ENCODE peak calls at places on chromosomes 6 and 20, in six cellular contexts. M, N, J, G, B and U are unnamed samples.

GRCh38 chr6:122494665-122495272 is 23.2 kb upstream of the SERINC1 start:
- DNase-seq in N (no peak), G (peak; percentile 34), B (no peak), M (no peak), J (no peak), U (no peak)

GRCh38 chr20:2817891-2818595 is 1.9 kb downstream of the TMEM239 start:
- DNase-seq in J (peak; percentile 32), M (no peak), B (peak; percentile 53), N (peak; percentile 86), G (no peak), U (no peak)

GRCh38 chr6:75378101-75378500 is 93.5 kb upstream of the TMEM30A start:
- DNase-seq in G (no peak), M (no peak), N (no peak), B (no peak), J (no peak), U (no peak)

GRCh38 chr20:52084727-52085126 is 106.9 kb downstream of the ZFP64 start:
- DNase-seq in B (no peak), J (no peak), M (no peak), G (no peak), N (no peak), U (no peak)

GRCh38 chr6:1634081-1634480 is 24.4 kb downstream of the FOXC1 start:
- DNase-seq in J (no peak), G (no peak), B (no peak), N (no peak), M (no peak), U (no peak)

GRCh38 chr6:29696147-29697129 is 15.5 kb upstream of the ZFP57 start:
- DNase-seq in N (no peak), J (no peak), M (no peak), B (no peak), G (no peak), U (no peak)

GRCh38 chr6:34132486-34133185 is 13.3 kb downstream of the GRM4 start:
- DNase-seq in G (no peak), B (no peak), M (peak; percentile 23), N (no peak), J (peak; percentile 18), U (no peak)

GRCh38 chr6:148177589-148178233 is 164.9 kb upstream of the SASH1 start:
- DNase-seq in M (no peak), N (peak; percentile 71), B (peak; percentile 87), J (peak; percentile 72), G (peak; percentile 69), U (no peak)

GRCh38 chr20:61997891-61998290 is 67.8 kb downstream of the TAF4 start:
- DNase-seq in G (no peak), J (no peak), N (peak; percentile 19), B (no peak), M (no peak), U (no peak)

GRCh38 chr6:165634486-165634885 is 28.6 kb downstream of the PDE10A start:
- DNase-seq in G (no peak), M (no peak), J (no peak), N (no peak), B (no peak), U (no peak)

GRCh38 chr6:165638530-165638929 is 24.5 kb downstream of the PDE10A start:
- DNase-seq in B (no peak), M (no peak), N (no peak), G (no peak), J (no peak), U (no peak)

GRCh38 chr6:165637591-165637990 is 25.4 kb downstream of the PDE10A start:
- DNase-seq in M (no peak), B (no peak), J (no peak), G (no peak), N (no peak), U (no peak)

GRCh38 chr6:165636015-165636414 is 27.0 kb downstream of the PDE10A start:
- DNase-seq in J (no peak), G (no peak), B (no peak), N (no peak), M (no peak), U (no peak)

GRCh38 chr6:165636415-165637048 is 26.5 kb downstream of the PDE10A start:
- DNase-seq in N (no peak), G (no peak), J (no peak), B (no peak), M (no peak), U (no peak)
- H3K27ac ChIP-seq in N (no peak overlapping the region), G (no peak overlapping the region), J (no peak overlapping the region), B (no peak overlapping the region), M (no peak overlapping the region), U (peak overlapping the region; percentile 52)

DNA sequence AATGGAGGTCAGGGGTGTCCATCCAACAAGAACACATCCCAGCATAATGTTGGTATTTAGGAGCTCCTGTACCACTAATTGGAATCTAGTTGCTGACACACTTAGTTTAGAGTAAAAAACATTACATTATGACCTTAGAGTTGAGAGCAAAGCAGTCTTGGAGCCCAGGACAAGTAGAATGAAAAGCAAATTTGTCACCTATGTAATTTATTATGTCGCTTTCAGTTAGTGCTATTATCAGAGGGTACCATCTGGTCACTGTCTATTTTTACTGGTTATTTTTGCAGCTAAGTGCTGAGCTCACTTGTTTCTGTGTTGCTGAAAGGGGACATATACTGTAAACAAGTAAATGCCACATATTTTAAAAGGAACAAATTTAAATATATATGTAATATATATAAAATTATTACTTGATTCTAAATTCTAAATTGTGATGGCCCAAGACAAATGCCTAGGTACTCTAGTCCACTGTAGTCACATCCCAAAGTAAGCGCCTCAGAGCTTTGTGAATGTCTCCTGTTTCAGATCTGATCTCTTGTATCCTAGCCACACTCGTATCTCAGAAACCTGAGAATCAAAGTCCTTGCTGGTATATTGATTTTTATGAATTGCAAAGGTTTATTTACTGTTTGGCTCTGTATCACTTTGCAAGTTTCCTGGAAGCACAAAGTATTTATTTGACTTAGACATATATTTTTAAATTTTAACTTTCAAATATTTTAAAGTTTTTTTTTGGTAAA is 148.6 kb upstream of the MAN1A1 start:
- DNase-seq in J (no peak), G (no peak), N (no peak), M (no peak), B (no peak), U (no peak)
- H3K27ac ChIP-seq in J (no peak overlapping the region), G (no peak overlapping the region), N (no peak overlapping the region), M (no peak overlapping the region), B (no peak overlapping the region), U (no peak overlapping the region)

GRCh38 chr6:47149554-47149953 is 107.4 kb upstream of the ADGRF1 start:
- DNase-seq in G (no peak), J (no peak), B (no peak), M (no peak), N (no peak), U (no peak)
- H3K27ac ChIP-seq in G (no peak overlapping the region), J (no peak overlapping the region), B (no peak overlapping the region), M (no peak overlapping the region), N (no peak overlapping the region), U (no peak overlapping the region)

DNA sequence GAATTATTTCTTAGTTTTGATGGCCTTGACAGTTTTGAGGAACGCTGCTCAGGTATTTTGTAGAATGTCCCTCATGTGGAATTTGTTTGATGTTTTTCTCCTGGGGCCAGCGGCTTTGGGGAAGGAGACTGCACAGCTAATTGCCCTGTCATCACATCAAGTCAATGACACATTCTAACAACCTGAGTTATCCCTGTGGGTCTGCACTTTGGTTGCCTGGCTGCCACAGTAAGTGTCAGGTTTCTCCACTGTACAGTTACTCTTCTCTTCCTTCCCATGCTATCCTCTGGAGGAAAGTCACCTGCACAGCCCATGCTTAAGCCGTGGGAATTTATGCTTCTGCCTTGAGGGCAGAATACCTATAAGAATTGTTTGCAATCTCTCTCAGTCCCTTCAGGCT is 1.4 kb upstream of the TREML4 start:
- DNase-seq in M (no peak), J (no peak), B (no peak), G (no peak), N (no peak), U (no peak)
- H3K27ac ChIP-seq in M (no peak overlapping the region), J (no peak overlapping the region), B (no peak overlapping the region), G (no peak overlapping the region), N (no peak overlapping the region), U (no peak overlapping the region)

GRCh38 chr6:31122803-31123706 is 2.8 kb upstream of the CDSN start:
- DNase-seq in J (peak; percentile 52), M (no peak), G (peak; percentile 41), B (no peak), N (peak; percentile 89), U (peak; percentile 13)
- H3K27ac ChIP-seq in J (peak overlapping the region; percentile 51), M (no peak overlapping the region), G (no peak overlapping the region), B (no peak overlapping the region), N (peak overlapping the region; percentile 36), U (no peak overlapping the region)

DNA sequence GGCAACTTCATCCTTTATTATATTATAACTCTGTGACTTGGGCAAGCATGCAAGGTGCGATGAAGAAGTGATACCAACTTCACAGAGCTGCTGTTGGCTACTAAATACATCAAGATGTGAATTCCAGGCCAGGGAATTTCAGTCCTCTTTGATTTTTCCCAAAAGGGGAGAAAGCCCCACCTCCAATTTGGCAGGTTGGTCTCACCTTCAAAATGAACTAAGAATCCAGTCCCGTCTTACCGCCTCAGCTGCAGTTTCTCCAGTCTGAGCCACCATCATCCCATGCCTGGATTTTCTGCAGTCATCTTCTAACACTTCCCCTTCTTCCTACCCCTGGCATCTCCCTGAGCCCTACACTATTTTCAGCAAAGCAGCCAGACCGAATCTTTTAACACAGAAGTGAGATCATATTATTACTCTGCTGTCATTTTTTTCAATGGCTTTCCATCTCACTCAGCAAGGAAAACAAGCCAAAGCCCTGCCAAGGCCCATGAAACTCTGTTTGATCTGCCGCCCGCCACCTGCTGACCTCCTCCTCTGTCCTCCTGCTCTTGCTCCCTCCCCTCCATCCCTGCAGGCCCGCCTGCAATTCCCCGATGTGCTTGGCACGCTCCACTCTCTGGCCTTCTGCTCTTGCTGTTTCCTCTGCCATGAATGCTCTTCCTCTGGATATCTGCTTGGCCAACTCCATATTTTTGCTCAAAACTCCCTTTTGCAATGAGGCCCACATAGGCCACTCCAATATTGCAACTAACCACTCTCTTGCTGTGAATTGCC is 45.9 kb upstream of the TAGAP start:
- DNase-seq in M (no peak), G (peak; percentile 20), B (no peak), N (no peak), J (no peak), U (no peak)
- H3K27ac ChIP-seq in M (no peak overlapping the region), G (no peak overlapping the region), B (no peak overlapping the region), N (no peak overlapping the region), J (no peak overlapping the region), U (no peak overlapping the region)

GRCh38 chr6:168088161-168089106 is 9.4 kb upstream of the FRMD1 start:
- DNase-seq in J (peak; percentile 33), B (peak; percentile 15), N (peak; percentile 43), G (peak; percentile 74), M (no peak), U (no peak)
- H3K27ac ChIP-seq in J (no peak overlapping the region), B (peak overlapping the region; percentile 77), N (no peak overlapping the region), G (no peak overlapping the region), M (no peak overlapping the region), U (no peak overlapping the region)

GRCh38 chr20:23159923-23160445 is 73.9 kb upstream of the CD93 start:
- DNase-seq in M (no peak), B (no peak), G (no peak), N (no peak), J (no peak), U (no peak)
- H3K27ac ChIP-seq in M (no peak overlapping the region), B (no peak overlapping the region), G (no peak overlapping the region), N (peak overlapping the region; percentile 48), J (no peak overlapping the region), U (no peak overlapping the region)